ENCODE peak calls at places on chromosomes 7 and 10, in six cellular contexts. One of them, this sample, is unnamed.

GRCh38 chr7:55130554-55131198 is 111.9 kb downstream of the EGFR start:
- DNase-seq in pancreas: no peak
- DNase-seq in Kasumi-1: no peak
- DNase-seq in SK-N-MC: no peak
- DNase-seq in T follicular helper cell: no peak
- DNase-seq in activated T-cell treated with anti-CD3 and anti-CD28 coated beads for 24 hours: no peak
- DNase-seq in this sample: no peak

GRCh38 chr7:41973331-41973730 is 263.7 kb downstream of the GLI3 start:
- DNase-seq in pancreas: no peak
- DNase-seq in Kasumi-1: no peak
- DNase-seq in SK-N-MC: no peak
- DNase-seq in T follicular helper cell: no peak
- DNase-seq in activated T-cell treated with anti-CD3 and anti-CD28 coated beads for 24 hours: no peak
- DNase-seq in this sample: no peak

GRCh38 chr10:806451-807162 is 117.1 kb upstream of the DIP2C start:
- DNase-seq in pancreas: no peak
- DNase-seq in Kasumi-1: no peak
- DNase-seq in SK-N-MC: no peak
- DNase-seq in T follicular helper cell: no peak
- DNase-seq in activated T-cell treated with anti-CD3 and anti-CD28 coated beads for 24 hours: no peak
- DNase-seq in this sample: no peak

GRCh38 chr10:3348561-3348960 is 176.0 kb upstream of the PITRM1 start:
- DNase-seq in pancreas: no peak
- DNase-seq in Kasumi-1: no peak
- DNase-seq in SK-N-MC: no peak
- DNase-seq in T follicular helper cell: no peak
- DNase-seq in activated T-cell treated with anti-CD3 and anti-CD28 coated beads for 24 hours: no peak
- DNase-seq in this sample: no peak

GRCh38 chr10:13018171-13018570 is 16.7 kb upstream of the CCDC3 start:
- DNase-seq in pancreas: no peak
- DNase-seq in Kasumi-1: no peak
- DNase-seq in SK-N-MC: no peak
- DNase-seq in T follicular helper cell: no peak
- DNase-seq in activated T-cell treated with anti-CD3 and anti-CD28 coated beads for 24 hours: no peak
- DNase-seq in this sample: no peak

GRCh38 chr10:44243851-44244502 is 140.9 kb downstream of the CXCL12 start:
- DNase-seq in pancreas: no peak
- DNase-seq in Kasumi-1: no peak
- DNase-seq in SK-N-MC: no peak
- DNase-seq in T follicular helper cell: no peak
- DNase-seq in activated T-cell treated with anti-CD3 and anti-CD28 coated beads for 24 hours: no peak
- DNase-seq in this sample: no peak

GRCh38 chr10:52563361-52563760 is 209.2 kb downstream of the MBL2 start:
- DNase-seq in pancreas: no peak
- DNase-seq in Kasumi-1: no peak
- DNase-seq in SK-N-MC: no peak
- DNase-seq in T follicular helper cell: no peak
- DNase-seq in activated T-cell treated with anti-CD3 and anti-CD28 coated beads for 24 hours: no peak
- DNase-seq in this sample: no peak

GRCh38 chr10:89207801-89208551 is 859 bp upstream of the CH25H start:
- DNase-seq in pancreas: no peak
- DNase-seq in Kasumi-1: no peak
- DNase-seq in SK-N-MC: no peak
- DNase-seq in T follicular helper cell: no peak
- DNase-seq in activated T-cell treated with anti-CD3 and anti-CD28 coated beads for 24 hours: no peak
- DNase-seq in this sample: no peak

GRCh38 chr7:153524070-153524601 is 528.1 kb upstream of the DPP6 start:
- DNase-seq in pancreas: no peak
- DNase-seq in Kasumi-1: no peak
- DNase-seq in SK-N-MC: no peak
- DNase-seq in T follicular helper cell: no peak
- DNase-seq in activated T-cell treated with anti-CD3 and anti-CD28 coated beads for 24 hours: no peak
- DNase-seq in this sample: no peak

GRCh38 chr7:151930695-151931094 is 25.6 kb upstream of the GALNTL5 start:
- DNase-seq in pancreas: no peak
- DNase-seq in Kasumi-1: no peak
- DNase-seq in SK-N-MC: no peak
- DNase-seq in T follicular helper cell: no peak
- DNase-seq in activated T-cell treated with anti-CD3 and anti-CD28 coated beads for 24 hours: no peak
- DNase-seq in this sample: no peak

GRCh38 chr7:151276651-151277590 is 28.4 kb upstream of the SMARCD3 start:
- DNase-seq in pancreas: peak; percentile 57
- DNase-seq in Kasumi-1: peak; percentile 57
- DNase-seq in SK-N-MC: no peak
- DNase-seq in T follicular helper cell: peak; percentile 16
- DNase-seq in activated T-cell treated with anti-CD3 and anti-CD28 coated beads for 24 hours: peak; percentile 51
- DNase-seq in this sample: no peak

GRCh38 chr10:7889947-7890542 is 71.7 kb downstream of the TAF3 start:
- DNase-seq in pancreas: no peak
- DNase-seq in Kasumi-1: no peak
- DNase-seq in SK-N-MC: no peak
- DNase-seq in T follicular helper cell: no peak
- DNase-seq in activated T-cell treated with anti-CD3 and anti-CD28 coated beads for 24 hours: no peak
- DNase-seq in this sample: no peak

GRCh38 chr7:135910393-135911036 is 66.6 kb downstream of the MTPN start:
- DNase-seq in pancreas: no peak
- DNase-seq in Kasumi-1: no peak
- DNase-seq in SK-N-MC: no peak
- DNase-seq in T follicular helper cell: no peak
- DNase-seq in activated T-cell treated with anti-CD3 and anti-CD28 coated beads for 24 hours: no peak
- DNase-seq in this sample: no peak

GRCh38 chr7:55043691-55044090 is 24.9 kb downstream of the EGFR start:
- DNase-seq in pancreas: no peak
- DNase-seq in Kasumi-1: no peak
- DNase-seq in SK-N-MC: no peak
- DNase-seq in T follicular helper cell: no peak
- DNase-seq in activated T-cell treated with anti-CD3 and anti-CD28 coated beads for 24 hours: no peak
- DNase-seq in this sample: no peak

GRCh38 chr10:1175956-1176565 is 119.9 kb downstream of the WDR37 start:
- DNase-seq in pancreas: no peak
- DNase-seq in Kasumi-1: no peak
- DNase-seq in SK-N-MC: no peak
- DNase-seq in T follicular helper cell: no peak
- DNase-seq in activated T-cell treated with anti-CD3 and anti-CD28 coated beads for 24 hours: no peak
- DNase-seq in this sample: no peak

GRCh38 chr10:82150123-82150900 is 275.3 kb downstream of the NRG3 start:
- DNase-seq in pancreas: no peak
- DNase-seq in Kasumi-1: no peak
- DNase-seq in SK-N-MC: no peak
- DNase-seq in T follicular helper cell: no peak
- DNase-seq in activated T-cell treated with anti-CD3 and anti-CD28 coated beads for 24 hours: no peak
- DNase-seq in this sample: peak; percentile 8

GRCh38 chr7:48004023-48004422 is 24.6 kb upstream of the HUS1 start:
- DNase-seq in pancreas: no peak
- DNase-seq in Kasumi-1: no peak
- DNase-seq in SK-N-MC: no peak
- DNase-seq in T follicular helper cell: no peak
- DNase-seq in activated T-cell treated with anti-CD3 and anti-CD28 coated beads for 24 hours: no peak
- DNase-seq in this sample: no peak